ENCODE peak calls at places on chromosomes 4 and X, in eight cellular contexts. M is pancreas, O is H9, K is WTC11, D is bronchial epithelial cell, R is heart left ventricle, H is cardiac fibroblast, T is ascending aorta. C is an unnamed sample.

GRCh38 chr4:26005764-26006163 is 91.7 kb downstream of the SMIM20 start:
- DNase-seq in M (no peak), K (no peak), H (no peak), R (no peak), T (peak), D (no peak), O (no peak), C (no peak)

GRCh38 chr4:111501946-111502345 is 643.3 kb upstream of the FAM241A start:
- DNase-seq in R (no peak), T (no peak), D (no peak), K (no peak), O (no peak), M (no peak), H (no peak), C (no peak)

GRCh38 chr4:8832130-8832930 is 39.3 kb downstream of the HMX1 start:
- DNase-seq in T (peak), K (no peak), M (peak), H (peak), R (no peak), D (no peak), O (no peak), C (no peak)

GRCh38 chr4:161658658-161659057 is 505.1 kb downstream of the FSTL5 start:
- DNase-seq in T (no peak), H (no peak), O (no peak), R (no peak), M (no peak), D (no peak), K (no peak), C (no peak)

GRCh38 chr4:73673286-73673685 is 53.0 kb upstream of the RASSF6 start:
- DNase-seq in M (no peak), D (peak), K (no peak), O (no peak), T (no peak), R (peak), H (no peak), C (no peak)

GRCh38 chrX:152072236-152072635 is 66.1 kb downstream of the MAGEA10 start:
- DNase-seq in R (no peak), M (peak), K (no peak), H (peak), O (no peak), D (peak), T (no peak), C (peak)

GRCh38 chrX:47358387-47359065 is 11.9 kb upstream of the ZNF157 start:
- DNase-seq in M (no peak), D (no peak), O (no peak), H (peak), K (no peak), T (no peak), R (no peak), C (no peak)

GRCh38 chrX:100819534-100819836 is 706 bp upstream of the CSTF2 start:
- DNase-seq in H (no peak), K (peak), O (peak), D (no peak), M (peak), T (no peak), R (no peak), C (no peak)

GRCh38 chr4:20026456-20026855 is 225.2 kb upstream of the SLIT2 start:
- DNase-seq in T (no peak), O (no peak), D (no peak), R (no peak), K (no peak), M (no peak), H (peak), C (peak)

GRCh38 chr4:100177126-100177525 is 13.1 kb downstream of the DDIT4L start:
- DNase-seq in M (no peak), O (no peak), H (no peak), T (no peak), K (no peak), D (no peak), R (no peak), C (no peak)

GRCh38 chr4:64584981-64585557 is 175.8 kb upstream of the TECRL start:
- DNase-seq in R (no peak), O (no peak), D (peak), H (peak), K (peak), T (no peak), M (no peak), C (peak)

GRCh38 chrX:1422135-1422465 is 30.2 kb upstream of the SLC25A6 start:
- DNase-seq in M (no peak), K (no peak), O (no peak), H (no peak), R (no peak), T (no peak), D (no peak), C (no peak)

GRCh38 chr4:173543266-173543665 is 13.2 kb upstream of the HAND2 start:
- DNase-seq in K (no peak), R (no peak), M (no peak), H (no peak), O (no peak), D (no peak), T (no peak), C (no peak)

GRCh38 chrX:150348365-150348764 is 14.8 kb upstream of the MAMLD1 start:
- DNase-seq in O (peak), H (no peak), M (no peak), D (no peak), K (peak), T (no peak), R (no peak), C (no peak)

GRCh38 chrX:22164770-22165388 is 107.8 kb upstream of the CBLL2 start:
- DNase-seq in H (peak), O (no peak), R (no peak), K (no peak), D (peak), T (no peak), M (no peak), C (peak)

GRCh38 chr4:134668237-134668636 is 466.6 kb upstream of the PABPC4L start:
- DNase-seq in T (no peak), R (no peak), K (no peak), O (no peak), M (no peak), D (peak), H (no peak), C (no peak)

GRCh38 chr4:118918388-118918787 is 29.7 kb downstream of the SYNPO2 start:
- DNase-seq in R (no peak), O (no peak), H (peak), D (peak), K (no peak), T (no peak), M (no peak), C (peak)

GRCh38 chrX:39196192-39197102 is 395.2 kb downstream of the MID1IP1 start:
- DNase-seq in O (no peak), M (no peak), R (no peak), K (no peak), T (peak), D (peak), H (peak), C (peak)

GRCh38 chr4:165324918-165325304 is 2.6 kb upstream of the MSMO1 start:
- DNase-seq in R (no peak), H (no peak), D (no peak), T (no peak), K (no peak), M (no peak), O (no peak), C (no peak)

GRCh38 chr4:123555500-123556273 is 159.1 kb downstream of the SPRY1 start:
- DNase-seq in H (peak), M (peak), K (no peak), D (peak), R (peak), O (no peak), T (peak), C (peak)

GRCh38 chr4:98639523-98639922 is 18.9 kb downstream of the TSPAN5 start:
- DNase-seq in D (no peak), K (no peak), R (no peak), O (no peak), H (no peak), T (no peak), M (no peak), C (peak)

GRCh38 chrX:79174949-79175644 is 30.6 kb downstream of the GPR174 start:
- DNase-seq in R (no peak), M (no peak), T (no peak), K (no peak), D (no peak), H (no peak), O (no peak), C (no peak)

GRCh38 chrX:100975212-100975611 is 5.7 kb downstream of the ARL13A start:
- DNase-seq in H (peak), T (no peak), K (no peak), M (no peak), O (no peak), D (peak), R (no peak), C (peak)

GRCh38 chr4:184424993-184425758 is 49.2 kb downstream of the IRF2 start:
- DNase-seq in R (peak), M (no peak), D (peak), H (no peak), T (no peak), O (no peak), K (no peak), C (no peak)

GRCh38 chrX:46757052-46757451 is 1.9 kb downstream of the SLC9A7 start:
- DNase-seq in D (no peak), T (no peak), O (no peak), K (no peak), H (no peak), M (no peak), R (no peak), C (no peak)

GRCh38 chr4:78517050-78517652 is 34.4 kb upstream of the ANXA3 start:
- DNase-seq in M (no peak), K (no peak), O (no peak), D (peak), H (peak), T (no peak), R (no peak), C (peak)

GRCh38 chr4:71550220-71551190 is 211.7 kb downstream of the SLC4A4 start:
- DNase-seq in M (no peak), K (peak), O (no peak), T (no peak), H (peak), D (peak), R (no peak), C (peak)

GRCh38 chr4:3201718-3202702 is 46.9 kb upstream of the MSANTD1 start:
- DNase-seq in O (no peak), D (no peak), M (no peak), T (no peak), K (no peak), R (no peak), H (peak), C (peak)

GRCh38 chr4:77021614-77022089 is 54.1 kb downstream of the CCNI start:
- DNase-seq in H (peak), O (no peak), M (no peak), K (no peak), D (no peak), R (peak), T (peak), C (peak)

GRCh38 chrX:10900585-10901289 is 210.4 kb upstream of the HCCS start:
- DNase-seq in K (no peak), D (peak), R (no peak), O (no peak), H (peak), M (no peak), T (no peak), C (peak)

GRCh38 chrX:18354369-18355329 is at the start of gene SCML2:
- DNase-seq in R (peak), K (peak), T (no peak), D (no peak), M (peak), O (peak), H (peak), C (peak)
- TF ChIP-seq CTCF in R (no peak), K (no peak), T (no peak), D (no peak), M (no peak), O (no peak), H (no peak), C (no peak)

GRCh38 chr4:175891231-175891630 is 79.2 kb upstream of the GPM6A start:
- DNase-seq in H (no peak), T (no peak), K (no peak), O (no peak), M (no peak), R (no peak), D (no peak), C (no peak)

GRCh38 chr4:175891863-175892262 is 79.8 kb upstream of the GPM6A start:
- DNase-seq in K (no peak), O (no peak), D (peak), T (no peak), H (peak), M (no peak), R (no peak), C (peak)
- TF ChIP-seq CTCF in K (no peak), O (peak), D (no peak), T (no peak), H (peak), M (no peak), R (peak), C (peak)

DNA sequence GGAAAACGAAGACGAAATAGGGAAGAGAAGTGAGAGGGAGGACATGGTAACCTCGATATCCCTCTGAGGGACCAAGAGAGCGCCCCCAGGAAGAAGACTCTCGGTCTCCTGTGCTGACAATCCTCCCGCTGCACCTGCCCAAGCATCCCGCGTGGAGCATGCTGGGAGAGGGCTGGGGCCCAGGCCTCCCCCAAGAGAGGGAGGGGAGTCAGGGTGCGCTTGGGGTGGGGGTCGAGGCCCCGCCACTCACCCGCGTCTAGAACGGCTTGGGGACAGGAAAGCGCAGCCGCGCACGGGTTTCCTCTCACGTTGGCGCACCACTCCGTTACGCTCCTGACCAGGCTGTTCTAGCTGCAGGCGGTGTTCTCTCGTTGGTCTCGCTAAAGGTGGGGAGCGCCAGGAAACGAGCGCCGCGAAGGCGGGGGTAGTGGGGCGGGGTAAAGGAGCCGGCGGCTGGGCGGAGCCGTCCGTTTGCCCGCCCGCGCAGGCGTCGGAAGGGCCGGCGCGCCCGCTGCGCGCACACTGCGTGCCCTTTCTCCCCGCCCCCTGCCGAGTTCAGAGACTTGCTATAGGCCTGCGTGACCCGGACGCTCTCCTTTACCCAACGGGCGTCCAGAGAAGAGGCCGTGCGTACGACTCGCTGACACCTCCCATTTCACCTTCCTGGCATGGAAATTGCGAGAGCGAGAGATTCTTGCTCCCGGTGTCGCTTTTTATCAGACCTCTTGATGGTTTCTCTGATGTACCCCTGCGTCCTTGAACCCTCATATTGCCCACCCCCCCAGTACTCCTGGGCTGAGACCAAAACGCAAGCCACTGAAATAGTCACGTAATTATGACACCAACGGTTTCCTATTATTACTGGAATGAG is at the start of gene C1GALT1C1:
- DNase-seq in K (peak), O (peak), H (peak), D (peak), T (peak), M (peak), R (peak), C (peak)
- TF ChIP-seq CTCF in K (no peak), O (no peak), H (no peak), D (no peak), T (no peak), M (no peak), R (no peak), C (no peak)

DNA sequence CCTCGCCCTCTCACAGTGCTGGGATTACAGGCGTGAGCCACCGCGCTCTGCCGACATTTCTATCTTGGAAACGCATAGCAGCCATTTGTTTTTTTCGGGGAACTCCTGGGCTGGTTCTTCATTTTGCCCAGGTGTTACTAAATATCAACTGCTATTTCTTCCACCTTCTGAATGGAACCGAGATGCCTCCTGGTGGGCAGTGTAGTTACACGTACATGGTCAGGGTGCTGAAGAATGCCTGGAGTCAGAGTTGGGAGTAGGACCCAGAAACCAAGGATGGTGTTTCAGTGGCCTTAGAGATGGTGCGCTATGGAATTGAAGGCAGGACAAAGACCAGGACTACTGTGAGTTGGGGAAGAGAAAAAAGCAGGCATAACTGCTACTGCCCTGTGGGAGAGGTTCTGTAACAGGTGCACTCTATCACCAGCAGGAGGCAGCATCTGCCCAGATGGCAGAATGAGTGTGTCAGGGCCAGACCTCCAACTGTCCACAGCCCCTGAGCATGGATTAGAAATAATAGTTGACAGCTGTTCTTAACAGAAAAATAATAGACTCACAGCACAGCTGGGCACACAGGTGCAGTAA is 81.7 kb downstream of the ZC4H2 start:
- DNase-seq in R (peak), H (peak), O (peak), D (peak), M (no peak), K (peak), T (no peak), C (no peak)
- TF ChIP-seq CTCF in R (peak), H (peak), O (peak), D (peak), M (peak), K (peak), T (no peak), C (peak)